ENCODE peak calls at places on chromosomes 4 and X, in ten cellular contexts. O is fibroblast of lung, E is coronary artery, K is uterus, G is heart right ventricle, I is brain microvascular endothelial cell, Y is AG09309, A is mammary epithelial cell, L is thoracic aorta, Q is IMR-90. N is an unnamed sample.

GRCh38 chrX:21375795-21376069 is 1.5 kb downstream of the CNKSR2 start:
- DNase-seq in O (no peak), E (no peak), K (no peak), G (no peak), I (no peak), Y (no peak), A (no peak), L (no peak), Q (no peak), N (no peak)

GRCh38 chrX:151505796-151506195 is 57.7 kb upstream of the PASD1 start:
- DNase-seq in O (no peak), E (no peak), K (no peak), G (no peak), I (no peak), Y (no peak), A (peak), L (no peak), Q (no peak), N (peak)

GRCh38 chrX:12011075-12011474 is 127.2 kb upstream of the FRMPD4 start:
- DNase-seq in O (peak), E (no peak), K (no peak), G (no peak), I (peak), Y (no peak), A (peak), L (no peak), Q (peak), N (peak)

GRCh38 chr4:94428884-94429283 is 22.9 kb upstream of the PDLIM5 start:
- DNase-seq in O (no peak), E (no peak), K (no peak), G (no peak), I (no peak), Y (no peak), A (no peak), L (no peak), Q (no peak), N (no peak)

GRCh38 chr4:42167709-42168108 is 15.3 kb upstream of the BEND4 start:
- DNase-seq in O (no peak), E (no peak), K (no peak), G (no peak), I (no peak), Y (no peak), A (no peak), L (no peak), Q (no peak), N (no peak)

GRCh38 chrX:154373340-154374306 is 811 bp downstream of the FLNA start:
- DNase-seq in O (peak), E (peak), K (peak), G (peak), I (peak), Y (no peak), A (peak), L (no peak), Q (peak), N (peak)

GRCh38 chr4:141702472-141703182 is 66.2 kb downstream of the IL15 start:
- DNase-seq in O (no peak), E (no peak), K (no peak), G (peak), I (peak), Y (no peak), A (no peak), L (no peak), Q (peak), N (no peak)

GRCh38 chrX:13622565-13622964 is 30.4 kb upstream of the TCEANC start:
- DNase-seq in O (no peak), E (no peak), K (no peak), G (no peak), I (no peak), Y (no peak), A (no peak), L (no peak), Q (no peak), N (no peak)

GRCh38 chr4:188032583-188032982 is 37.0 kb downstream of the ZFP42 start:
- DNase-seq in O (no peak), E (no peak), K (no peak), G (no peak), I (no peak), Y (no peak), A (no peak), L (no peak), Q (no peak), N (no peak)

GRCh38 chrX:15694968-15695451 is 30.4 kb upstream of the CLTRN start:
- DNase-seq in O (no peak), E (no peak), K (no peak), G (no peak), I (no peak), Y (no peak), A (no peak), L (no peak), Q (no peak), N (no peak)

DNA sequence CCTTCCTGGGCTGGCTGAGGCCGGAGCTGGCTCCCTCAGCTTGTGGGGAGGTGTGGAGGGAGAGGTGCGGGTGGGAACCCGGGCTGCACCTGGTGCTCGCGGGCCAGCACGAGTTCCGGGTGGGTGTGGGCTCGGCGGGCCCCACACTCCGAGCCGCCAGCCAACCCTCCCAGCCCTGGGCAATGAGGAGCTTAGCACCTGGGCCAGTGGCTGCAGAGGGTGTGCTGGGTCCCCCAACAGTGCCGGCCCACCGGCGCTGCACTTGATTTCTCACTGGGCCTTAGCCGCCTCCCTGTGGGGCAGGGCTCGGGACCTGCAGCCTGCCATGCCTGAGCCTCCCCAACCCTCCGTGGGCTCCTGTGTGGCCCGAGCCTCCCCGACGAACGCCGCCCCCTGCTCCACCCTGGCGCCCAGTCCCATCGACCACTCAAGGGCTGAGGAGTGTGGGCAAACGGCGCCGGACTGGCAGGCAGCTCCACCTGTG is 182.7 kb upstream of the PAQR3 start:
- DNase-seq in O (no peak), E (no peak), K (no peak), G (no peak), I (no peak), Y (no peak), A (no peak), L (no peak), Q (no peak), N (no peak)
- TF ChIP-seq CTCF in O (no peak), E (no peak), K (no peak), G (no peak), I (no peak), Y (no peak), A (no peak), L (no peak), Q (no peak), N (no peak)

DNA sequence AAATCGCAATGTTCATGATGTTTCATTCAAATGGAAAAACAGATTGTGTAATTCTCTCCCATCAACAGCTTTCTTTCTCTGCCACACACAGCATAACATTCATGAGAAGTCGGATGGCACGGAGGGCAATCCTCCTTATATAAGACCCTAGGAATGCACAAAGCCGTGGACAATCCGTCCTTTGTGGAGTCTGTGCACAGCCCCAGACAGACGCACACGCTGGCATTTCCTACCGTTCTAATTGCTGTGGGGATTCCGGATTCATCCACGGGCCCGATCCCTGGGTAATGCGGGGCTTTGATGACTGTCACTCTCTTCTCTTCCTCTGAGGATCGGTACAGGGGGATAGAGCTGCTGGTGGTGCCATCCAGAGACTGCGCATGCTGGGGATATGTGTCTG is 121.9 kb upstream of the PDLIM3 start:
- DNase-seq in O (peak), E (no peak), K (no peak), G (no peak), I (no peak), Y (no peak), A (no peak), L (no peak), Q (no peak), N (no peak)
- H3K4me3 ChIP-seq in O (no peak), E (peak), K (no peak), G (peak), I (peak), Y (no peak), A (no peak), L (peak), Q (no peak), N (no peak)

GRCh38 chrX:135629342-135629741 is 84.1 kb upstream of the CT45A1 start:
- DNase-seq in O (no peak), E (no peak), K (no peak), G (no peak), I (no peak), Y (no peak), A (no peak), L (no peak), Q (no peak), N (no peak)

DNA sequence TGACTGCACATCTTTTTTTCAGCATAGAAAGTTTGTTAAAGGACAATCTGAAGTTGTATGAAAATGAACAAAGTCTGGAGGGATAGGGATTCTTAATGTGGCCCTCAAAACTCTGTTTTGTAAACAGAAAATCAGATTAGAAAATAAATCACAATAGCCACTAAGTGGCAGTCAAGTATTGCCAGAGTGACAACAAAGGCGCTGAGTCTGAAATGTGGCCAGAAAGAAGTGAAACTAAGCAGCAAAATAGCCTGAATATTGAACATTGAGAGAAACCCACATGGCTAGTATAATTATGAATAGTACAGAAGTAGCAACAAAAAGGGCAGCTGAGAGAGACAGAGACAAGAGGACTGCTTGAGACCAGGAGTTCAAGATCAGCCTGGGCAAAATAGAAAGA is 81.1 kb upstream of the CT45A1 start:
- DNase-seq in O (no peak), E (no peak), K (no peak), G (no peak), I (no peak), Y (no peak), A (no peak), L (no peak), Q (no peak), N (no peak)
- TF ChIP-seq CTCF in O (no peak), E (no peak), K (no peak), G (no peak), I (no peak), Y (no peak), A (no peak), L (no peak), Q (no peak), N (no peak)

GRCh38 chr4:85955614-85956295 is 404.1 kb downstream of the MAPK10 start:
- DNase-seq in O (no peak), E (no peak), K (no peak), G (no peak), I (no peak), Y (no peak), A (peak), L (no peak), Q (peak), N (no peak)
- H3K4me3 ChIP-seq in O (no peak), E (no peak), K (no peak), G (no peak), I (no peak), Y (no peak), A (no peak), L (no peak), Q (no peak), N (no peak)

DNA sequence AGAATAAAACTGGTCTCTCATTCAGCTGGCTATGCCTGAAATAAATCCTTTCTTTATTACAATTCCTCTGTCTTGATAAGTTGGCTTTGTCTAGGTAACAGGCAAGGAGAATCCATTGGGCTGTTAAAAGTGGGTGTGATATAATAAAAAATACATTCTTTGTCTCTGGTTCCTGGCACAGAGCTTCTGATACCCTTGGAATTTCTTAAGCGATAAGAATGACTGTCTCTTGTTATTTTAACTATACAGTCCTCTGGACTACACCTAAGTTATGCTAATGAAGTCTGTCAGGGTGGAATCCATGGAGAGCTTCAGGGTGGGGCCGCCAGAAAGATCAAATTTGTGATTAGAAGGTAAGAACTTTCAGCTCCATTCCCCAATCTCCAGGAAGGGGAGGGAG is 44.5 kb upstream of the TNIP3 start:
- DNase-seq in O (no peak), E (no peak), K (no peak), G (no peak), I (no peak), Y (no peak), A (no peak), L (no peak), Q (no peak), N (no peak)
- TF ChIP-seq CTCF in O (no peak), E (no peak), K (no peak), G (no peak), I (no peak), Y (no peak), A (no peak), L (no peak), Q (no peak), N (no peak)